ENCODE peak calls at places on chromosome 17, in six cellular contexts. V, M, F, R, W and O are unnamed samples.

GRCh38 chr17:43769859-43770258 is 8.9 kb downstream of the DUSP3 start:
- DNase-seq in V (no peak), M (no peak), F (no peak), R (no peak), W (no peak), O (no peak)

GRCh38 chr17:58280480-58281217 is at the start of gene MPO:
- DNase-seq in V (no peak), M (no peak), F (no peak), R (peak), W (peak), O (no peak)

GRCh38 chr17:50269477-50270429 is 4.5 kb upstream of the TMEM92 start:
- DNase-seq in V (no peak), M (peak), F (peak), R (peak), W (peak), O (peak)

GRCh38 chr17:58421711-58422110 is 4.4 kb upstream of the RNF43 start:
- DNase-seq in V (no peak), M (no peak), F (no peak), R (no peak), W (no peak), O (no peak)

GRCh38 chr17:3794890-3795757 is 5.9 kb downstream of the ITGAE start:
- DNase-seq in V (no peak), M (no peak), F (peak), R (no peak), W (peak), O (peak)

GRCh38 chr17:48310748-48311213 is 119.2 kb downstream of the SKAP1 start:
- DNase-seq in V (peak), M (no peak), F (no peak), R (no peak), W (no peak), O (no peak)

GRCh38 chr17:15112881-15113617 is 152.1 kb downstream of the PMP22 start:
- DNase-seq in V (no peak), M (no peak), F (no peak), R (no peak), W (peak), O (no peak)

GRCh38 chr17:43860927-43861622 is 14.1 kb downstream of the CD300LG start:
- DNase-seq in V (no peak), M (peak), F (no peak), R (peak), W (no peak), O (no peak)

GRCh38 chr17:2137342-2138098 is 82.6 kb downstream of the HIC1 start:
- DNase-seq in V (no peak), M (peak), F (no peak), R (no peak), W (peak), O (no peak)

GRCh38 chr17:42702446-42702845 is 20.1 kb downstream of the CNTNAP1 start:
- DNase-seq in V (no peak), M (no peak), F (no peak), R (no peak), W (no peak), O (no peak)

GRCh38 chr17:21046215-21046614 is 3.4 kb upstream of the USP22 start:
- DNase-seq in V (no peak), M (no peak), F (no peak), R (no peak), W (no peak), O (no peak)

GRCh38 chr17:10666921-10667320 is 9.8 kb upstream of the MYH3 start:
- DNase-seq in V (no peak), M (peak), F (no peak), R (no peak), W (no peak), O (no peak)

GRCh38 chr17:56583772-56584171 is 9.7 kb upstream of the NOG start:
- DNase-seq in V (no peak), M (no peak), F (no peak), R (no peak), W (no peak), O (no peak)

GRCh38 chr17:81295678-81296381 is 723 bp upstream of the SLC38A10 start:
- DNase-seq in V (peak), M (peak), F (peak), R (no peak), W (peak), O (peak)

GRCh38 chr17:42566873-42567573 is at the start of gene MLX:
- DNase-seq in V (peak), M (peak), F (peak), R (peak), W (peak), O (peak)

GRCh38 chr17:27241346-27241946 is 52.5 kb upstream of the WSB1 start:
- DNase-seq in V (no peak), M (no peak), F (no peak), R (no peak), W (peak), O (no peak)

GRCh38 chr17:4898351-4898750 is 985 bp upstream of the C17orf107 start:
- DNase-seq in V (no peak), M (no peak), F (no peak), R (no peak), W (no peak), O (no peak)

GRCh38 chr17:33099906-33100305 is 108.3 kb downstream of the SPACA3 start:
- DNase-seq in V (no peak), M (no peak), F (no peak), R (no peak), W (no peak), O (no peak)

GRCh38 chr17:74194682-74195081 is 8.8 kb upstream of the RPL38 start:
- DNase-seq in V (no peak), M (no peak), F (no peak), R (no peak), W (no peak), O (no peak)

GRCh38 chr17:82932146-82933005 is 92.6 kb upstream of the ZNF750 start:
- DNase-seq in V (no peak), M (no peak), F (no peak), R (no peak), W (peak), O (no peak)

GRCh38 chr17:74757502-74757901 is 9.1 kb downstream of the NHERF1 start:
- DNase-seq in V (no peak), M (no peak), F (no peak), R (peak), W (no peak), O (no peak)

GRCh38 chr17:67689534-67690177 is 28.1 kb upstream of the NOL11 start:
- DNase-seq in V (peak), M (peak), F (peak), R (peak), W (peak), O (peak)

GRCh38 chr17:21218101-21218500 is 4.1 kb upstream of the TMEM11 start:
- DNase-seq in V (no peak), M (no peak), F (peak), R (no peak), W (no peak), O (no peak)

GRCh38 chr17:13070732-13071131 is 52.9 kb upstream of the ELAC2 start:
- DNase-seq in V (no peak), M (no peak), F (no peak), R (no peak), W (no peak), O (no peak)

GRCh38 chr17:78173025-78173715 is 4.8 kb downstream of the SYNGR2 start:
- DNase-seq in V (no peak), M (no peak), F (no peak), R (no peak), W (no peak), O (no peak)

GRCh38 chr17:8006836-8007680 is 4.6 kb downstream of the GUCY2D start:
- DNase-seq in V (no peak), M (no peak), F (no peak), R (no peak), W (no peak), O (no peak)

GRCh38 chr17:37698856-37699255 is 46.0 kb downstream of the HNF1B start:
- DNase-seq in V (no peak), M (no peak), F (no peak), R (no peak), W (no peak), O (no peak)

GRCh38 chr17:8125947-8126305 is 2.0 kb upstream of the HES7 start:
- DNase-seq in V (no peak), M (no peak), F (no peak), R (no peak), W (no peak), O (no peak)

GRCh38 chr17:40109471-40109824 is 9.1 kb upstream of the NR1D1 start:
- DNase-seq in V (no peak), M (no peak), F (no peak), R (peak), W (no peak), O (no peak)

GRCh38 chr17:52383493-52384100 is 225.1 kb upstream of the CA10 start:
- DNase-seq in V (peak), M (peak), F (no peak), R (no peak), W (no peak), O (no peak)

GRCh38 chr17:63963123-63963522 is 9.6 kb downstream of the SCN4A start:
- DNase-seq in V (no peak), M (no peak), F (no peak), R (no peak), W (no peak), O (no peak)

GRCh38 chr17:40978752-40979151 is 5.4 kb downstream of the KRT40 start:
- DNase-seq in V (no peak), M (no peak), F (no peak), R (no peak), W (no peak), O (no peak)

GRCh38 chr17:56373981-56374380 is 219.5 kb upstream of the NOG start:
- DNase-seq in V (no peak), M (no peak), F (no peak), R (no peak), W (no peak), O (no peak)

GRCh38 chr17:21199311-21199710 is 14.7 kb downstream of the TMEM11 start:
- DNase-seq in V (no peak), M (no peak), F (no peak), R (no peak), W (peak), O (no peak)

GRCh38 chr17:76501018-76501826 is at the start of gene RHBDF2:
- DNase-seq in V (peak), M (peak), F (peak), R (peak), W (peak), O (peak)

GRCh38 chr17:49342575-49342936 is 19.5 kb downstream of the ZNF652 start:
- DNase-seq in V (no peak), M (no peak), F (no peak), R (no peak), W (no peak), O (no peak)

GRCh38 chr17:32907583-32907982 is 20.4 kb upstream of the TMEM98 start:
- DNase-seq in V (no peak), M (no peak), F (no peak), R (no peak), W (no peak), O (no peak)

GRCh38 chr17:74231846-74232713 is 18.7 kb downstream of the TTYH2 start:
- DNase-seq in V (no peak), M (no peak), F (no peak), R (no peak), W (no peak), O (no peak)